ENCODE peak calls at places on chromosomes 6 and 20, in four cellular contexts. O, N, Z and X are unnamed samples.

GRCh38 chr6:42704251-42704936 is 18.0 kb downstream of the PRPH2 start:
- DNase-seq in O (no peak), N (peak), Z (no peak), X (no peak)

GRCh38 chr6:84197708-84198107 is 29.7 kb downstream of the CEP162 start:
- DNase-seq in O (no peak), N (no peak), Z (no peak), X (no peak)

GRCh38 chr20:37443596-37443995 is 77.5 kb upstream of the NNAT start:
- DNase-seq in O (no peak), N (no peak), Z (no peak), X (no peak)

GRCh38 chr6:108168980-108169800 is 3.4 kb downstream of the NR2E1 start:
- DNase-seq in O (no peak), N (no peak), Z (no peak), X (no peak)

GRCh38 chr6:26296857-26297648 is 67.9 kb upstream of the BTN3A2 start:
- DNase-seq in O (no peak), N (no peak), Z (no peak), X (no peak)

GRCh38 chr6:149938571-149939462 is 3.0 kb upstream of the ULBP2 start:
- DNase-seq in O (no peak), N (no peak), Z (peak), X (no peak)

GRCh38 chr6:145028144-145028818 is 707.0 kb downstream of the EPM2A start:
- DNase-seq in O (no peak), N (peak), Z (no peak), X (no peak)

GRCh38 chr6:106975699-106976032 is 1.1 kb upstream of the CD24 start:
- DNase-seq in O (no peak), N (no peak), Z (no peak), X (no peak)

GRCh38 chr20:16806886-16807285 is 58.7 kb downstream of the OTOR start:
- DNase-seq in O (no peak), N (no peak), Z (no peak), X (no peak)

GRCh38 chr20:22807045-22807444 is 222.7 kb upstream of the FOXA2 start:
- DNase-seq in O (no peak), N (no peak), Z (no peak), X (no peak)

GRCh38 chr6:106300944-106301343 is 24.6 kb downstream of the ATG5 start:
- DNase-seq in O (no peak), N (peak), Z (peak), X (no peak)

GRCh38 chr20:61932711-61933480 is 132.8 kb downstream of the TAF4 start:
- DNase-seq in O (no peak), N (no peak), Z (no peak), X (no peak)

GRCh38 chr6:52183131-52183530 is 3.0 kb upstream of the IL17A start:
- DNase-seq in O (no peak), N (no peak), Z (no peak), X (no peak)

GRCh38 chr6:23003671-23004598 is 434.6 kb downstream of the HDGFL1 start:
- DNase-seq in O (no peak), N (no peak), Z (no peak), X (no peak)

GRCh38 chr6:118551063-118551672 is 3.1 kb downstream of the PLN start:
- DNase-seq in O (no peak), N (peak), Z (no peak), X (peak)

GRCh38 chr20:6685181-6685582 is 82.3 kb upstream of the BMP2 start:
- DNase-seq in O (no peak), N (no peak), Z (no peak), X (no peak)

GRCh38 chr20:6686171-6686570 is 81.3 kb upstream of the BMP2 start:
- DNase-seq in O (no peak), N (no peak), Z (no peak), X (no peak)

GRCh38 chr20:6680441-6680840 is 87.0 kb upstream of the BMP2 start:
- DNase-seq in O (no peak), N (no peak), Z (no peak), X (no peak)

GRCh38 chr20:6680854-6681253 is 86.6 kb upstream of the BMP2 start:
- DNase-seq in O (no peak), N (no peak), Z (no peak), X (no peak)

GRCh38 chr20:6683346-6683977 is 84.0 kb upstream of the BMP2 start:
- DNase-seq in O (no peak), N (no peak), Z (no peak), X (no peak)
- TF ChIP-seq ZNF274 in O (no peak), N (no peak), Z (no peak), X (no peak)

DNA sequence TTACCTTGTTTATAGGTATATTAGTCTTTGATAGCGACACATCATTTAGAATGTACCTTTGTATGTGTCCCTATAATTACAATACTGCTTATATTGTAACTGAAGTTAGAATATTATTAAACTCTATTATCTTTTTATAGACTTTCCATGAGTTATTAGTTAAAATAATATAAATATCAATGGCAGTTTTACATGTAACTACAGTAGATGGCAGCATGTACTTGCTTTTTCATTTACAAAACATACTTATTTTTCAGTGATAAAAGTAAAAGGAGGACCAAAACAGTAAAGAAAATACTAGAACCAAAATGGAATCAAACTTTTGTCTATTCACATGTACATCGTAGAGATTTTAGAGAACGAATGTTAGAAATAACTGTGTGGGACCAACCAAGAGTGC is 364.3 kb downstream of the RIMS1 start:
- DNase-seq in O (no peak), N (no peak), Z (no peak), X (no peak)
- TF ChIP-seq SUZ12 in O (no peak), N (no peak), Z (no peak), X (no peak)

GRCh38 chr6:44675449-44675848 is 287.9 kb downstream of the CDC5L start:
- DNase-seq in O (no peak), N (no peak), Z (no peak), X (no peak)

GRCh38 chr6:44672086-44672485 is 284.6 kb downstream of the CDC5L start:
- DNase-seq in O (no peak), N (no peak), Z (no peak), X (no peak)

GRCh38 chr6:44674226-44675155 is 287.0 kb downstream of the CDC5L start:
- DNase-seq in O (no peak), N (no peak), Z (no peak), X (no peak)

GRCh38 chr6:44671333-44671732 is 283.8 kb downstream of the CDC5L start:
- DNase-seq in O (no peak), N (no peak), Z (no peak), X (no peak)

GRCh38 chr6:44672838-44673237 is 285.3 kb downstream of the CDC5L start:
- DNase-seq in O (no peak), N (no peak), Z (no peak), X (no peak)
- TF ChIP-seq ZNF274 in O (no peak), N (no peak), Z (no peak), X (no peak)

DNA sequence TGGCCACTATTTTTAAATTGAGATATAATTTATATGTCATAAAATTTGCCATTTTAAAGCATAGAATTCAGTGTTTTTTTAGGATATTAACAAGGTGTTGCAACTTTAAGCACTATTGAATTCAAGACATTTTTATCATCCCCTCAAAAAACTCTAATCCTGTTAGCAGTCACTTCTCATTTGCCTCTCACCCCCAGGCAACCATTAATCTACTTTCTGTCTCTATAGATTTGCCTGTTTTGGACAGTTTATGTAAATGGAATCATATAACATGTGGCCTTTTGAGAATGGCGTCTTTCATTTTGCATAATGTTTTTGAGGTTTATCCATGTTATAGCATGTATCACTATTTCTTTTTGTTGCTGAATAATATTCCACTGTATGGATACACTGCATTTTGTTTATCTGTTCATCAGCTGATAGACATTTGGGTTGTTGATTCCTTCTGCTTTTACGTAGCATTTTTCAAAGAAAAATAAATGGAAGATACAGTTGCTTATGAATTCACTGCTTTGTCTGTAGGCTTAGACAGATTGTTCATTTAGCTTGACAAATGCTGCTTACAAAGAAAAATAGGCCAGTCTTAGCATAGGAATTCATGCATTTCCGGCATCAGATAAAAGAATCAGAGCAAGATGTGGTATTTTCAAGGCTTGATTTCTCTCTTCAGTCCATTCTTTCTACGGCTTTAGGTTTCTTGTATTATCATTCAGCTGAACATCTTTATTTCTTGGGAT is 52.9 kb downstream of the STK4 start:
- DNase-seq in O (no peak), N (no peak), Z (no peak), X (no peak)
- TF ChIP-seq SUZ12 in O (no peak), N (no peak), Z (no peak), X (no peak)

GRCh38 chr6:128509709-128510108 is 10.7 kb downstream of the PTPRK start:
- DNase-seq in O (no peak), N (no peak), Z (no peak), X (no peak)

GRCh38 chr6:128504003-128504654 is 16.3 kb downstream of the PTPRK start:
- DNase-seq in O (no peak), N (no peak), Z (no peak), X (no peak)

GRCh38 chr6:128508588-128509296 is 11.7 kb downstream of the PTPRK start:
- DNase-seq in O (no peak), N (peak), Z (no peak), X (no peak)

GRCh38 chr6:128505603-128506002 is 14.8 kb downstream of the PTPRK start:
- DNase-seq in O (no peak), N (peak), Z (no peak), X (no peak)

DNA sequence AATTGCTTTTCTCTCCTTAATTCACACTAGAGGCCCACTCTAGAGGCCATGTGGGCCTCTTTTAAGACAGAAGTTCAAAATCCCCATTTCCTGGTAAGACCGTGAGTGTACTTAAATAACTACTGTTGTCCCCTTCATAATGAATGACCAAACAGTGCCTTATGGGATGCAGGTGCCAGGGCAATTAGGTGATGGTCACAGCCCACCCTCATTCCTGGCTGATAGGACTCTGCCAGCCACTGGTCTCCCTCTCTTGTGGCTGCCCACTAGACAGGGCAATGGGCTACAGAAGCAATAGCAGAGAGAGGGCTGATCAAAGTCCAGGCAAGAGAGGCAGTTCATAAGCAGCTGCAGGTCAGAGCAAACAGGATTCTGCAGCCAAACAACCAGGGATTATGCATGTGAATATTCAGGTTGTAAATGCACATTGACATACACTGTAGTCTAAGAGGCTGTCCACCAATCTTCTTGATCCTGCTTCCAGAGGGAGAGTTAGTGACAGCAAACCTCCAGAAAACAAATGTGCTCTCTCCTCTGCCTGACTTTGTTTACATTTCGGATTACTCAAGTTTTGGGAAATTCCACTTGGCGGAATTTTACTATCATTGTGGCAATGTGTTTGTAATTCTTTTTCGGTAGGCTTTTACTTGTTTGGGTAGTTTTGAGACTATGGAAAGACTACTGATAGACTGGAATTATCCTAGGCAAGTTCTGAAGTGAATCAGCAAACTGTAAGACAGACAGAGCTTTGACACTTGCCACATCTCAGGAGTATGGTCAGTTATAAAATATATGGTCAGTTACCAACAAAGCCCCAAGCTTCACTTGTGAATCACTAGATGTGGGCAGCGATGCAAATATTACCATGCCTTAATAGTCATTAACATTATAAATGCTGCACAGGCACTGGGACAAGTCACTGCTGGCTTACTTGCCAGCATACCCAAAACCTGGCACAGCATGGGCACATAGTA is 12.8 kb downstream of the PTPRK start:
- DNase-seq in O (no peak), N (peak), Z (no peak), X (no peak)
- TF ChIP-seq ZNF274 in O (no peak), N (peak), Z (no peak), X (no peak)